ENCODE peak calls at places on chromosome 1, in six cellular contexts. A is left cardiac atrium; Q is stimulated activated effector memory CD8-positive, alpha-beta T cell treated with anti-CD3 and anti-CD28 coated beads, Interleukin-12 subunit alpha, Interleukin-12 subunit beta, amount 100 ng/mL, for 72 hours; C is M059J; Y is naive thymus-derived CD8-positive, alpha-beta T cell; R is astrocyte of the cerebellum. G is an unnamed sample.

GRCh38 chr1:112370981-112371380 is 25.0 kb upstream of the CTTNBP2NL start:
- DNase-seq in A (no peak), Y (no peak), R (no peak), Q (no peak), C (no peak), G (no peak)

GRCh38 chr1:1325288-1326074 is 879 bp downstream of the CPTP start:
- DNase-seq in Y (no peak), Q (no peak), A (no peak), R (no peak), C (peak; percentile 43), G (no peak)

GRCh38 chr1:43549921-43550597 is 19.4 kb downstream of the PTPRF start:
- DNase-seq in Q (no peak), A (peak; percentile 60), Y (no peak), C (no peak), R (no peak), G (no peak)

GRCh38 chr1:164891615-164892014 is 332.6 kb downstream of the PBX1 start:
- DNase-seq in Y (no peak), R (no peak), C (no peak), A (no peak), Q (no peak), G (no peak)

GRCh38 chr1:246117066-246117791 is 389.9 kb downstream of the SMYD3 start:
- DNase-seq in R (peak; percentile 43), Q (no peak), C (peak; percentile 45), A (no peak), Y (peak; percentile 12), G (peak; percentile 51)

GRCh38 chr1:185073725-185074124 is 28.4 kb downstream of the RNF2 start:
- DNase-seq in Y (no peak), Q (no peak), R (peak; percentile 36), C (peak; percentile 56), A (no peak), G (no peak)

GRCh38 chr1:82161651-82162238 is 361.0 kb downstream of the ADGRL2 start:
- DNase-seq in Y (no peak), C (peak; percentile 39), R (peak; percentile 33), Q (no peak), A (no peak), G (no peak)

GRCh38 chr1:212242288-212242984 is 42.8 kb upstream of the PPP2R5A start:
- DNase-seq in R (no peak), C (no peak), A (peak; percentile 29), Y (no peak), Q (no peak), G (no peak)

GRCh38 chr1:150272379-150272840 is at the start of gene C1orf54:
- DNase-seq in Y (no peak), Q (no peak), R (peak; percentile 24), A (peak; percentile 61), C (no peak), G (no peak)

GRCh38 chr1:228861830-228862176 is 126.5 kb downstream of the RHOU start:
- DNase-seq in A (no peak), Y (no peak), Q (no peak), R (no peak), C (no peak), G (no peak)

GRCh38 chr1:172821609-172822274 is 162.8 kb downstream of the FASLG start:
- DNase-seq in R (no peak), C (peak; percentile 79), A (no peak), Y (no peak), Q (no peak), G (no peak)

GRCh38 chr1:30732277-30732996 is 9.1 kb upstream of the MATN1 start:
- DNase-seq in R (peak; percentile 37), C (peak; percentile 98), Y (no peak), A (no peak), Q (no peak), G (peak; percentile 75)

GRCh38 chr1:234078143-234078542 is 173.7 kb downstream of the SLC35F3 start:
- DNase-seq in R (no peak), C (no peak), A (no peak), Q (no peak), Y (no peak), G (no peak)

GRCh38 chr1:101379939-101380338 is 143.1 kb downstream of the S1PR1 start:
- DNase-seq in Q (no peak), C (no peak), A (no peak), Y (no peak), R (no peak), G (peak; percentile 25)

GRCh38 chr1:31830511-31830910 is 14.7 kb upstream of the SPOCD1 start:
- DNase-seq in Q (no peak), C (no peak), A (no peak), Y (no peak), R (no peak), G (no peak)

GRCh38 chr1:214844319-214844718 is 238.2 kb upstream of the KCNK2 start:
- DNase-seq in Q (no peak), Y (no peak), R (no peak), C (no peak), A (no peak), G (no peak)

GRCh38 chr1:9371391-9371935 is 78.8 kb downstream of the SPSB1 start:
- DNase-seq in A (peak; percentile 65), Q (no peak), Y (no peak), R (peak; percentile 76), C (peak; percentile 40), G (no peak)

GRCh38 chr1:40247655-40248054 is at the start of gene TMCO2:
- DNase-seq in Q (no peak), A (no peak), R (no peak), C (no peak), Y (no peak), G (no peak)

GRCh38 chr1:67214420-67215174 is 48.3 kb downstream of the IL23R start:
- DNase-seq in Y (peak; percentile 13), A (no peak), C (peak; percentile 46), Q (no peak), R (peak; percentile 11), G (peak; percentile 15)

GRCh38 chr1:221715321-221716169 is 26.3 kb downstream of the DUSP10 start:
- DNase-seq in A (no peak), C (peak; percentile 73), Q (no peak), R (no peak), Y (no peak), G (no peak)

GRCh38 chr1:22018583-22019559 is 17.4 kb downstream of the CELA3A start:
- DNase-seq in Y (no peak), R (peak; percentile 72), Q (peak; percentile 36), C (peak; percentile 97), A (peak; percentile 39), G (peak; percentile 66)